ENCODE peak calls at places on chromosome 21, in five cellular contexts. One of them, this sample, is unnamed. For H3K36me3, the result is how much of the 10 kb centered on the place peaks cover.

GRCh38 chr21:26652891-26653290 is 79.8 kb upstream of the CYYR1 start:
- DNase-seq in tibial artery: no peak
- DNase-seq in IMR-90: no peak
- DNase-seq in fibroblast of lung: peak
- DNase-seq in stomach: no peak
- DNase-seq in this sample: no peak

GRCh38 chr21:25670726-25671125 is 31.7 kb downstream of the JAM2 start:
- DNase-seq in IMR-90: peak
- DNase-seq in tibial artery: no peak
- DNase-seq in fibroblast of lung: peak
- DNase-seq in stomach: no peak
- DNase-seq in this sample: no peak

GRCh38 chr21:18248171-18248570 is 3.5 kb downstream of the CHODL start:
- DNase-seq in fibroblast of lung: no peak
- DNase-seq in stomach: no peak
- DNase-seq in tibial artery: no peak
- DNase-seq in IMR-90: no peak
- DNase-seq in this sample: no peak

GRCh38 chr21:36134820-36135390 is at the start of gene CBR3:
- DNase-seq in stomach: peak
- DNase-seq in tibial artery: peak
- DNase-seq in fibroblast of lung: peak
- DNase-seq in IMR-90: peak
- DNase-seq in this sample: no peak

GRCh38 chr21:15140321-15141019 is 75.7 kb upstream of the NRIP1 start:
- DNase-seq in tibial artery: no peak
- DNase-seq in IMR-90: no peak
- DNase-seq in stomach: peak
- DNase-seq in fibroblast of lung: peak
- DNase-seq in this sample: no peak

GRCh38 chr21:15992171-15992570 is 262.4 kb downstream of the USP25 start:
- DNase-seq in tibial artery: no peak
- DNase-seq in stomach: no peak
- DNase-seq in IMR-90: peak
- DNase-seq in fibroblast of lung: peak
- DNase-seq in this sample: no peak

GRCh38 chr21:31088196-31088751 is 50.0 kb upstream of the KRTAP19-8 start:
- DNase-seq in IMR-90: no peak
- DNase-seq in fibroblast of lung: no peak
- DNase-seq in tibial artery: no peak
- DNase-seq in stomach: no peak
- DNase-seq in this sample: no peak

GRCh38 chr21:34333150-34333739 is 30.6 kb upstream of the KCNE2 start:
- DNase-seq in stomach: no peak
- DNase-seq in fibroblast of lung: no peak
- DNase-seq in tibial artery: no peak
- DNase-seq in IMR-90: peak
- DNase-seq in this sample: no peak

GRCh38 chr21:19603011-19603593 is 1199.5 kb upstream of the TMPRSS15 start:
- DNase-seq in IMR-90: no peak
- DNase-seq in fibroblast of lung: no peak
- DNase-seq in tibial artery: no peak
- DNase-seq in stomach: no peak
- DNase-seq in this sample: no peak

GRCh38 chr21:24290151-24290833 is 1317.0 kb downstream of the MRPL39 start:
- DNase-seq in stomach: no peak
- DNase-seq in IMR-90: no peak
- DNase-seq in fibroblast of lung: no peak
- DNase-seq in tibial artery: no peak
- DNase-seq in this sample: no peak

GRCh38 chr21:21688877-21689276 is 690.7 kb downstream of the NCAM2 start:
- DNase-seq in IMR-90: peak
- DNase-seq in stomach: no peak
- DNase-seq in tibial artery: no peak
- DNase-seq in fibroblast of lung: peak
- DNase-seq in this sample: no peak

GRCh38 chr21:27244356-27244755 is 277.5 kb upstream of the ADAMTS5 start:
- DNase-seq in fibroblast of lung: peak
- DNase-seq in IMR-90: peak
- DNase-seq in tibial artery: no peak
- DNase-seq in stomach: no peak
- DNase-seq in this sample: no peak

GRCh38 chr21:15028186-15028585 is 36.6 kb downstream of the NRIP1 start:
- DNase-seq in IMR-90: no peak
- DNase-seq in tibial artery: no peak
- DNase-seq in stomach: no peak
- DNase-seq in fibroblast of lung: no peak
- DNase-seq in this sample: no peak

DNA sequence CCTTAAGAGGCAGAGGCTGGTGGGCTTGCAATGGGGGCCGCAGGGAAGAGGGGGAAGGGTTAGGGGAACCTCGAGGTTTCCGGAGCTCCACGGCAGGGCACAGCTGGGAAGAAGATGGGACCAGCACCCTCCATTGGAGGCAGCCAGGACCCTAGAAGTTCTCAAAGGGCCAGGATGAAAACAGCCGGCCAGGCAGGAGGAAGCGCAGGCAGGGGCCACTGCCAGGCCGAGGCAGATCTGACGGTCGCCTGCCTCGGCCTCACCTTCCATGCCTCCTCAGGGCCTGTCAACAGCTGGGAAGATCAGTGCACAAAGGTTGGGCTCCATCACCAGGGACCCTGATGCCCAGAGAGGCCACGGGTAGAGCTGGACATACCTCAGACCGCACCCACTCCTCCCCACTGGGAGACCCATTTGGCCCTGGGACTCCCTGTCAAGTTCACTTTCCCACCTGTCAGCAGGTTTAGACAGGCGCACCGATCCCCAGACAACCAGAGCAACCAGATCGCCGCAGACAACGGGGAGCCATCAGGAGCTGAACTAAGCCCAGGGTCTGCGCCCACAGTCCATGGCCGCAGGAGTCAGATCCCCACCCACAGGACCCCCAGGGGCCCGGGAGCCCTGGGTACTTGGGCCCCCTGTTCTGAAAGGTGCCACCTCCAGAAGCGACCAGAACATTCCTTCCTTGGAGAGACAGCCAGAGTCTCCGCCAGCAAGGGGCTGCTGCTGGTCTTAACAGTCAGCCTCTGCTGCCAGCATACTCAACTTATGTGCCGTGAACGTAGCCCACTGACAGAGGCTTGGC is 2.2 kb downstream of the SLC19A1 start:
- DNase-seq in fibroblast of lung: no peak
- DNase-seq in stomach: peak
- DNase-seq in tibial artery: peak
- DNase-seq in IMR-90: no peak
- DNase-seq in this sample: no peak
- H3K36me3 ChIP-seq in fibroblast of lung: under half
- H3K36me3 ChIP-seq in stomach: under half
- H3K36me3 ChIP-seq in tibial artery: under half
- H3K36me3 ChIP-seq in IMR-90: under half
- H3K36me3 ChIP-seq in this sample: under half

GRCh38 chr21:39196310-39196709 is 13.1 kb upstream of the PSMG1 start:
- DNase-seq in tibial artery: no peak
- DNase-seq in fibroblast of lung: no peak
- DNase-seq in IMR-90: no peak
- DNase-seq in stomach: no peak
- DNase-seq in this sample: no peak

GRCh38 chr21:39196838-39197237 is 13.6 kb upstream of the PSMG1 start:
- DNase-seq in fibroblast of lung: no peak
- DNase-seq in tibial artery: no peak
- DNase-seq in stomach: no peak
- DNase-seq in IMR-90: no peak
- DNase-seq in this sample: no peak

GRCh38 chr21:39189857-39190604 is 6.8 kb upstream of the PSMG1 start:
- DNase-seq in stomach: no peak
- DNase-seq in fibroblast of lung: peak
- DNase-seq in tibial artery: no peak
- DNase-seq in IMR-90: peak
- DNase-seq in this sample: no peak

GRCh38 chr21:39197448-39197847 is 14.2 kb upstream of the PSMG1 start:
- DNase-seq in stomach: no peak
- DNase-seq in tibial artery: no peak
- DNase-seq in IMR-90: no peak
- DNase-seq in fibroblast of lung: no peak
- DNase-seq in this sample: no peak

DNA sequence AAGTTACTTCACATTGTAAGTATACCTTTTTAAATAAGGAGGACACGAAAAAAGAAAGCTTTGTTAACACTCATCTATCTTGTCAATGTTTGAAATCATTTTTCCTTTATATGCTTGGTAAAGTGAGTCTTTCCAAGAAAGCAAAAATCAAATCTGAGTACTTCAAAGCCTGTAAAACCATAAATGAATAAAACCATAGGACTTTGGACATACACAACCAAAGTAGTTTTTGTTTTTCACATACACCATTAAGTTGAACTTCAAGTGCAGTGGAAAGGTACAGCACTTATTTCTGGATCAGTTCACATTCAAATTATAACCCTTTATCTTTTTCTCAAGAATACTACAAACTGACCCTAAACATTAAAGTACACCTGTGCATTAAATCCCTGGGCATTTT is 10.1 kb upstream of the PSMG1 start:
- DNase-seq in IMR-90: no peak
- DNase-seq in stomach: no peak
- DNase-seq in fibroblast of lung: no peak
- DNase-seq in tibial artery: no peak
- DNase-seq in this sample: no peak
- H3K36me3 ChIP-seq in IMR-90: under half
- H3K36me3 ChIP-seq in stomach: half or more
- H3K36me3 ChIP-seq in fibroblast of lung: under half
- H3K36me3 ChIP-seq in tibial artery: under half
- H3K36me3 ChIP-seq in this sample: under half

GRCh38 chr21:41398831-41399230 is 27.2 kb upstream of the MX1 start:
- DNase-seq in IMR-90: no peak
- DNase-seq in fibroblast of lung: no peak
- DNase-seq in stomach: no peak
- DNase-seq in tibial artery: no peak
- DNase-seq in this sample: no peak

GRCh38 chr21:41398251-41398650 is 27.8 kb upstream of the MX1 start:
- DNase-seq in tibial artery: no peak
- DNase-seq in fibroblast of lung: no peak
- DNase-seq in stomach: no peak
- DNase-seq in IMR-90: no peak
- DNase-seq in this sample: no peak

GRCh38 chr21:41393876-41394465 is 32.1 kb upstream of the MX1 start:
- DNase-seq in tibial artery: no peak
- DNase-seq in IMR-90: no peak
- DNase-seq in fibroblast of lung: no peak
- DNase-seq in stomach: no peak
- DNase-seq in this sample: no peak

GRCh38 chr21:41397416-41397815 is 28.6 kb upstream of the MX1 start:
- DNase-seq in stomach: no peak
- DNase-seq in tibial artery: no peak
- DNase-seq in IMR-90: no peak
- DNase-seq in fibroblast of lung: no peak
- DNase-seq in this sample: no peak

GRCh38 chr21:41396452-41397107 is 29.5 kb upstream of the MX1 start:
- DNase-seq in fibroblast of lung: no peak
- DNase-seq in stomach: peak
- DNase-seq in tibial artery: peak
- DNase-seq in IMR-90: no peak
- DNase-seq in this sample: no peak
- H3K36me3 ChIP-seq in fibroblast of lung: under half
- H3K36me3 ChIP-seq in stomach: half or more
- H3K36me3 ChIP-seq in tibial artery: under half
- H3K36me3 ChIP-seq in IMR-90: under half
- H3K36me3 ChIP-seq in this sample: under half

GRCh38 chr21:40016667-40017066 is 149.4 kb downstream of the PCP4 start:
- DNase-seq in stomach: no peak
- DNase-seq in IMR-90: no peak
- DNase-seq in tibial artery: no peak
- DNase-seq in fibroblast of lung: no peak
- DNase-seq in this sample: no peak

GRCh38 chr21:40019076-40019475 is 151.8 kb downstream of the PCP4 start:
- DNase-seq in tibial artery: no peak
- DNase-seq in IMR-90: no peak
- DNase-seq in stomach: no peak
- DNase-seq in fibroblast of lung: no peak
- DNase-seq in this sample: no peak

GRCh38 chr21:40014394-40014793 is 147.2 kb downstream of the PCP4 start:
- DNase-seq in stomach: no peak
- DNase-seq in fibroblast of lung: no peak
- DNase-seq in IMR-90: no peak
- DNase-seq in tibial artery: no peak
- DNase-seq in this sample: no peak

GRCh38 chr21:40015818-40016217 is 148.6 kb downstream of the PCP4 start:
- DNase-seq in fibroblast of lung: no peak
- DNase-seq in stomach: no peak
- DNase-seq in IMR-90: no peak
- DNase-seq in tibial artery: no peak
- DNase-seq in this sample: no peak

DNA sequence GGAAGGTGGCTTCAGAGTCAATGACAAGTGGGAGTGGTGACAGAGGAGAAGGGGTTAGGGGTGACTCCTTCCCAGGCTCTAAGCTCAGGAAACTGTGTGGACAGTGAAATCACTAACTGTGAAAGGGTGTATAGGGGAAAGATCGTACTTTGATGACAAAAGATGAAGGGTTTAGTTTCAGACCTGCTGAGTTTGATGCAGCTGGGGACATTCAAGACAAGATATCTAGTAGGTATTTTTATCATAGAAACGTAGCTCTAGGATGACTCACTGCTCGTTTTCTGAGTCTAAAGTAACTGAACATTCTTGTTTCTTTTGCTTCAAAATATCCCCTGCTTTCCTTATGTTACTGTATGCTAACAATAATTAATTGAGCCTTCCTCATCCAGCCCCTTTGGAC is 149.0 kb downstream of the PCP4 start:
- DNase-seq in fibroblast of lung: no peak
- DNase-seq in IMR-90: no peak
- DNase-seq in stomach: no peak
- DNase-seq in tibial artery: no peak
- DNase-seq in this sample: no peak
- H3K36me3 ChIP-seq in fibroblast of lung: under half
- H3K36me3 ChIP-seq in IMR-90: under half
- H3K36me3 ChIP-seq in stomach: under half
- H3K36me3 ChIP-seq in tibial artery: under half
- H3K36me3 ChIP-seq in this sample: under half

DNA sequence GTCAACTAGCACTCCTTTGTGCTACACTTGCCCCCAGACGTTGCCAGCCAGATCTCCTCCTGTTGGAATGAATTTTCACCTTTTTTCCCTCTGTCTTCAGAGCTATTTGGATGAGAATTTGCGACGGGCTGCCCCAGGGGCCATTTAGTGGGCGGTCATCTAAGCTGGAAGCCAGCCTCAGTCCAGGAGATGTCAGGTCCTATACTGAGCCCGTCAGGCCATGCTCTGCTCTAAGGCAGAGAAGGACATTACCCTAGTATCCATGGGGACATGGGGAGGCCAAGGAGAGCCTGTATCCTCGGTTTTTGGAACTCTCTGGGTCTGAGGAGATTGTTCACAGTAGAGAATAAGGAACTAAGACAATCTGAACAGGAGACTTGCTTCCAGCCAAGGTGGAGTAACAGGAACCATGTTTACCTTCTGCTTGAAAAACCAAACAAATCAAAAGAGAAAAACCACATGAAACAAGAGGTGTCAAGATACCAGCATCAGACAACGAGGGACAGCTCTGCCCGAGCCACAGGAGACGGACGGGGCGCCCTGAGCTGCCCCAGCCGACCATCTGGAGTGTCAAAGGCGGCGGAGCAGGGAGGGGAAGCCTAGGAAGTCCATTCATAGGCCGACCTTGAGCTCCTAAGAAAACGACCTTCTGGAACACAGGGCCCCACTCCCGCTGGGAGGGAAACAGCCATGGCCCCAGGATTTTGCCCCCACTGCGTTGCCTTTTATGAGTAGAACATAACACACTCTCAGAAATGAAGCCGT is 20.0 kb upstream of the ADARB1 start:
- DNase-seq in stomach: no peak
- DNase-seq in IMR-90: no peak
- DNase-seq in fibroblast of lung: no peak
- DNase-seq in tibial artery: no peak
- DNase-seq in this sample: no peak
- H3K36me3 ChIP-seq in stomach: under half
- H3K36me3 ChIP-seq in IMR-90: under half
- H3K36me3 ChIP-seq in fibroblast of lung: under half
- H3K36me3 ChIP-seq in tibial artery: under half
- H3K36me3 ChIP-seq in this sample: under half

This sample was measured in kidney epithelial cell.